ENCODE peak calls at places on chromosomes 3 and 15, in nine cellular contexts. One of them, this sample, is unnamed.

GRCh38 chr3:182609575-182610156 is 183.6 kb upstream of the ATP11B start:
- DNase-seq in activated T-cell treated with anti-CD3 and anti-CD28 coated beads for 4 hours: no peak
- DNase-seq in NCI-H1417: peak; percentile 50
- DNase-seq in ELR: no peak
- DNase-seq in occipital lobe: no peak
- DNase-seq in D341Med: no peak
- DNase-seq in mucosa of descending colon: peak; percentile 81
- DNase-seq in CD4-positive, alpha-beta T cell: no peak
- DNase-seq in iris pigment epithelial cell: no peak
- DNase-seq in this sample: no peak

GRCh38 chr15:57881361-57881760 is 174.8 kb downstream of the POLR2M start:
- DNase-seq in activated T-cell treated with anti-CD3 and anti-CD28 coated beads for 4 hours: no peak
- DNase-seq in NCI-H1417: no peak
- DNase-seq in ELR: peak; percentile 47
- DNase-seq in occipital lobe: no peak
- DNase-seq in D341Med: no peak
- DNase-seq in mucosa of descending colon: no peak
- DNase-seq in CD4-positive, alpha-beta T cell: no peak
- DNase-seq in iris pigment epithelial cell: peak; percentile 28
- DNase-seq in this sample: no peak

GRCh38 chr15:25900901-25901300 is 37.8 kb upstream of the ATP10A start:
- DNase-seq in activated T-cell treated with anti-CD3 and anti-CD28 coated beads for 4 hours: no peak
- DNase-seq in NCI-H1417: no peak
- DNase-seq in ELR: no peak
- DNase-seq in occipital lobe: no peak
- DNase-seq in D341Med: no peak
- DNase-seq in mucosa of descending colon: no peak
- DNase-seq in CD4-positive, alpha-beta T cell: no peak
- DNase-seq in iris pigment epithelial cell: no peak
- DNase-seq in this sample: no peak

GRCh38 chr3:13785351-13785750 is 94.5 kb downstream of the WNT7A start:
- DNase-seq in activated T-cell treated with anti-CD3 and anti-CD28 coated beads for 4 hours: no peak
- DNase-seq in NCI-H1417: no peak
- DNase-seq in ELR: no peak
- DNase-seq in occipital lobe: no peak
- DNase-seq in D341Med: no peak
- DNase-seq in mucosa of descending colon: no peak
- DNase-seq in CD4-positive, alpha-beta T cell: no peak
- DNase-seq in iris pigment epithelial cell: no peak
- DNase-seq in this sample: no peak

GRCh38 chr3:148797822-148798221 is 29.8 kb upstream of the CPB1 start:
- DNase-seq in activated T-cell treated with anti-CD3 and anti-CD28 coated beads for 4 hours: no peak
- DNase-seq in NCI-H1417: no peak
- DNase-seq in ELR: no peak
- DNase-seq in occipital lobe: no peak
- DNase-seq in D341Med: no peak
- DNase-seq in mucosa of descending colon: no peak
- DNase-seq in CD4-positive, alpha-beta T cell: no peak
- DNase-seq in iris pigment epithelial cell: no peak
- DNase-seq in this sample: no peak

GRCh38 chr3:49535971-49536874 is 18.1 kb upstream of the BSN start:
- DNase-seq in activated T-cell treated with anti-CD3 and anti-CD28 coated beads for 4 hours: no peak
- DNase-seq in NCI-H1417: no peak
- DNase-seq in ELR: no peak
- DNase-seq in occipital lobe: no peak
- DNase-seq in D341Med: no peak
- DNase-seq in mucosa of descending colon: no peak
- DNase-seq in CD4-positive, alpha-beta T cell: no peak
- DNase-seq in iris pigment epithelial cell: no peak
- DNase-seq in this sample: no peak

GRCh38 chr15:33618300-33618699 is 307.5 kb downstream of the RYR3 start:
- DNase-seq in activated T-cell treated with anti-CD3 and anti-CD28 coated beads for 4 hours: no peak
- DNase-seq in NCI-H1417: no peak
- DNase-seq in ELR: no peak
- DNase-seq in occipital lobe: no peak
- DNase-seq in D341Med: no peak
- DNase-seq in mucosa of descending colon: no peak
- DNase-seq in CD4-positive, alpha-beta T cell: no peak
- DNase-seq in iris pigment epithelial cell: peak; percentile 2
- DNase-seq in this sample: no peak

GRCh38 chr3:49902511-49903345 is 945 bp downstream of the MST1R start:
- DNase-seq in activated T-cell treated with anti-CD3 and anti-CD28 coated beads for 4 hours: no peak
- DNase-seq in NCI-H1417: no peak
- DNase-seq in ELR: no peak
- DNase-seq in occipital lobe: no peak
- DNase-seq in D341Med: no peak
- DNase-seq in mucosa of descending colon: peak; percentile 20
- DNase-seq in CD4-positive, alpha-beta T cell: no peak
- DNase-seq in iris pigment epithelial cell: no peak
- DNase-seq in this sample: no peak

GRCh38 chr3:133608405-133608804 is 34.9 kb downstream of the CDV3 start:
- DNase-seq in activated T-cell treated with anti-CD3 and anti-CD28 coated beads for 4 hours: no peak
- DNase-seq in NCI-H1417: no peak
- DNase-seq in ELR: no peak
- DNase-seq in occipital lobe: no peak
- DNase-seq in D341Med: no peak
- DNase-seq in mucosa of descending colon: no peak
- DNase-seq in CD4-positive, alpha-beta T cell: no peak
- DNase-seq in iris pigment epithelial cell: peak; percentile 60
- DNase-seq in this sample: no peak

GRCh38 chr3:9946112-9947024 is 5.8 kb downstream of the PRRT3 start:
- DNase-seq in activated T-cell treated with anti-CD3 and anti-CD28 coated beads for 4 hours: peak; percentile 55
- DNase-seq in NCI-H1417: peak; percentile 60
- DNase-seq in ELR: peak; percentile 91
- DNase-seq in occipital lobe: peak; percentile 61
- DNase-seq in D341Med: peak; percentile 97
- DNase-seq in mucosa of descending colon: peak; percentile 91
- DNase-seq in CD4-positive, alpha-beta T cell: peak; percentile 75
- DNase-seq in iris pigment epithelial cell: peak; percentile 94
- DNase-seq in this sample: peak; percentile 77

GRCh38 chr15:93321881-93322282 is 232.9 kb upstream of the RGMA start:
- DNase-seq in activated T-cell treated with anti-CD3 and anti-CD28 coated beads for 4 hours: no peak
- DNase-seq in NCI-H1417: no peak
- DNase-seq in ELR: no peak
- DNase-seq in occipital lobe: no peak
- DNase-seq in D341Med: no peak
- DNase-seq in mucosa of descending colon: peak; percentile 7
- DNase-seq in CD4-positive, alpha-beta T cell: no peak
- DNase-seq in iris pigment epithelial cell: peak; percentile 4
- DNase-seq in this sample: no peak

GRCh38 chr3:142259359-142259758 is 34.0 kb upstream of the GK5 start:
- DNase-seq in activated T-cell treated with anti-CD3 and anti-CD28 coated beads for 4 hours: no peak
- DNase-seq in NCI-H1417: no peak
- DNase-seq in ELR: no peak
- DNase-seq in occipital lobe: no peak
- DNase-seq in D341Med: no peak
- DNase-seq in mucosa of descending colon: no peak
- DNase-seq in CD4-positive, alpha-beta T cell: no peak
- DNase-seq in iris pigment epithelial cell: no peak
- DNase-seq in this sample: no peak

GRCh38 chr3:146503459-146504202 is 34.3 kb upstream of the PLSCR2 start:
- DNase-seq in activated T-cell treated with anti-CD3 and anti-CD28 coated beads for 4 hours: no peak
- DNase-seq in NCI-H1417: peak; percentile 9
- DNase-seq in ELR: peak; percentile 93
- DNase-seq in occipital lobe: no peak
- DNase-seq in D341Med: no peak
- DNase-seq in mucosa of descending colon: peak; percentile 64
- DNase-seq in CD4-positive, alpha-beta T cell: no peak
- DNase-seq in iris pigment epithelial cell: peak; percentile 99
- DNase-seq in this sample: no peak

GRCh38 chr3:44920081-44920480 is 45.7 kb downstream of the TGM4 start:
- DNase-seq in activated T-cell treated with anti-CD3 and anti-CD28 coated beads for 4 hours: no peak
- DNase-seq in NCI-H1417: no peak
- DNase-seq in ELR: no peak
- DNase-seq in occipital lobe: no peak
- DNase-seq in D341Med: no peak
- DNase-seq in mucosa of descending colon: no peak
- DNase-seq in CD4-positive, alpha-beta T cell: no peak
- DNase-seq in iris pigment epithelial cell: no peak
- DNase-seq in this sample: no peak

GRCh38 chr3:172153335-172153861 is 114.0 kb downstream of the FNDC3B start:
- DNase-seq in activated T-cell treated with anti-CD3 and anti-CD28 coated beads for 4 hours: peak; percentile 17
- DNase-seq in NCI-H1417: no peak
- DNase-seq in ELR: peak; percentile 98
- DNase-seq in occipital lobe: peak; percentile 59
- DNase-seq in D341Med: peak; percentile 27
- DNase-seq in mucosa of descending colon: peak; percentile 85
- DNase-seq in CD4-positive, alpha-beta T cell: peak; percentile 11
- DNase-seq in iris pigment epithelial cell: peak; percentile 99
- DNase-seq in this sample: no peak

GRCh38 chr3:12985148-12985547 is 88.1 kb downstream of the IQSEC1 start:
- DNase-seq in activated T-cell treated with anti-CD3 and anti-CD28 coated beads for 4 hours: no peak
- DNase-seq in NCI-H1417: no peak
- DNase-seq in ELR: no peak
- DNase-seq in occipital lobe: no peak
- DNase-seq in D341Med: no peak
- DNase-seq in mucosa of descending colon: no peak
- DNase-seq in CD4-positive, alpha-beta T cell: no peak
- DNase-seq in iris pigment epithelial cell: no peak
- DNase-seq in this sample: no peak

GRCh38 chr3:53174346-53175250 is 13.6 kb downstream of the PRKCD start:
- DNase-seq in activated T-cell treated with anti-CD3 and anti-CD28 coated beads for 4 hours: no peak
- DNase-seq in NCI-H1417: no peak
- DNase-seq in ELR: no peak
- DNase-seq in occipital lobe: no peak
- DNase-seq in D341Med: no peak
- DNase-seq in mucosa of descending colon: no peak
- DNase-seq in CD4-positive, alpha-beta T cell: no peak
- DNase-seq in iris pigment epithelial cell: no peak
- DNase-seq in this sample: no peak

GRCh38 chr3:79414035-79414434 is 353.8 kb downstream of the ROBO1 start:
- DNase-seq in activated T-cell treated with anti-CD3 and anti-CD28 coated beads for 4 hours: no peak
- DNase-seq in NCI-H1417: no peak
- DNase-seq in ELR: no peak
- DNase-seq in occipital lobe: no peak
- DNase-seq in D341Med: no peak
- DNase-seq in mucosa of descending colon: no peak
- DNase-seq in CD4-positive, alpha-beta T cell: no peak
- DNase-seq in iris pigment epithelial cell: no peak
- DNase-seq in this sample: no peak

GRCh38 chr3:178182337-178182761 is 353.9 kb upstream of the KCNMB2 start:
- DNase-seq in activated T-cell treated with anti-CD3 and anti-CD28 coated beads for 4 hours: no peak
- DNase-seq in NCI-H1417: no peak
- DNase-seq in ELR: no peak
- DNase-seq in occipital lobe: peak; percentile 15
- DNase-seq in D341Med: no peak
- DNase-seq in mucosa of descending colon: no peak
- DNase-seq in CD4-positive, alpha-beta T cell: no peak
- DNase-seq in iris pigment epithelial cell: no peak
- DNase-seq in this sample: no peak

GRCh38 chr3:173825731-173826130 is 428.2 kb downstream of the NLGN1 start:
- DNase-seq in activated T-cell treated with anti-CD3 and anti-CD28 coated beads for 4 hours: no peak
- DNase-seq in NCI-H1417: no peak
- DNase-seq in ELR: peak; percentile 24
- DNase-seq in occipital lobe: no peak
- DNase-seq in D341Med: no peak
- DNase-seq in mucosa of descending colon: no peak
- DNase-seq in CD4-positive, alpha-beta T cell: no peak
- DNase-seq in iris pigment epithelial cell: peak; percentile 3
- DNase-seq in this sample: no peak

GRCh38 chr15:61404567-61404966 is 175.5 kb upstream of the RORA start:
- DNase-seq in activated T-cell treated with anti-CD3 and anti-CD28 coated beads for 4 hours: no peak
- DNase-seq in NCI-H1417: no peak
- DNase-seq in ELR: no peak
- DNase-seq in occipital lobe: no peak
- DNase-seq in D341Med: no peak
- DNase-seq in mucosa of descending colon: no peak
- DNase-seq in CD4-positive, alpha-beta T cell: no peak
- DNase-seq in iris pigment epithelial cell: no peak
- DNase-seq in this sample: no peak

GRCh38 chr3:119434703-119435102 is 28.7 kb downstream of the TMEM39A start:
- DNase-seq in activated T-cell treated with anti-CD3 and anti-CD28 coated beads for 4 hours: no peak
- DNase-seq in NCI-H1417: no peak
- DNase-seq in ELR: no peak
- DNase-seq in occipital lobe: no peak
- DNase-seq in D341Med: no peak
- DNase-seq in mucosa of descending colon: no peak
- DNase-seq in CD4-positive, alpha-beta T cell: no peak
- DNase-seq in iris pigment epithelial cell: no peak
- DNase-seq in this sample: no peak

GRCh38 chr3:196772102-196772501 is 32.4 kb downstream of the PAK2 start:
- DNase-seq in activated T-cell treated with anti-CD3 and anti-CD28 coated beads for 4 hours: no peak
- DNase-seq in NCI-H1417: no peak
- DNase-seq in ELR: no peak
- DNase-seq in occipital lobe: no peak
- DNase-seq in D341Med: peak; percentile 50
- DNase-seq in mucosa of descending colon: no peak
- DNase-seq in CD4-positive, alpha-beta T cell: no peak
- DNase-seq in iris pigment epithelial cell: no peak
- DNase-seq in this sample: no peak

GRCh38 chr3:160314949-160315348 is 84.1 kb downstream of the IFT80 start:
- DNase-seq in activated T-cell treated with anti-CD3 and anti-CD28 coated beads for 4 hours: no peak
- DNase-seq in NCI-H1417: no peak
- DNase-seq in ELR: no peak
- DNase-seq in occipital lobe: no peak
- DNase-seq in D341Med: no peak
- DNase-seq in mucosa of descending colon: no peak
- DNase-seq in CD4-positive, alpha-beta T cell: no peak
- DNase-seq in iris pigment epithelial cell: no peak
- DNase-seq in this sample: no peak